ENCODE peak calls at places on chromosomes 2 and 18, in seven cellular contexts. L, N, S, P, G, D and J are unnamed samples.

GRCh38 chr2:161044937-161045336 is 115.3 kb upstream of the TANK start:
- DNase-seq in S (no peak), D (no peak), N (no peak), P (no peak), L (no peak), G (no peak), J (no peak)

GRCh38 chr2:101115664-101116063 is 35.5 kb downstream of the TBC1D8 start:
- DNase-seq in S (no peak), D (no peak), N (no peak), P (no peak), G (no peak), L (no peak), J (no peak)

GRCh38 chr2:112092286-112093041 is 37.4 kb downstream of the TMEM87B start:
- DNase-seq in L (no peak), N (no peak), D (no peak), S (peak; percentile 89), G (no peak), P (no peak), J (no peak)

GRCh38 chr2:176931588-176932563 is 280.7 kb upstream of the HNRNPA3 start:
- DNase-seq in G (no peak), S (peak; percentile 3), P (no peak), D (no peak), N (no peak), L (no peak), J (peak; percentile 21)

GRCh38 chr2:231883468-231883881 is 42.7 kb downstream of the NPPC start:
- DNase-seq in G (no peak), D (no peak), P (no peak), S (peak; percentile 12), N (no peak), L (no peak), J (no peak)

GRCh38 chr18:70490008-70490933 is 201.4 kb downstream of the SOCS6 start:
- DNase-seq in D (peak; percentile 90), N (peak; percentile 44), L (peak; percentile 29), G (peak; percentile 31), S (peak; percentile 29), P (no peak), J (peak; percentile 33)

GRCh38 chr2:219851801-219852481 is 224.5 kb downstream of the SLC4A3 start:
- DNase-seq in N (peak; percentile 5), P (no peak), S (peak; percentile 54), G (no peak), L (no peak), D (no peak), J (no peak)

GRCh38 chr18:59540356-59540755 is 156.9 kb downstream of the CCBE1 start:
- DNase-seq in G (no peak), P (no peak), D (no peak), S (no peak), L (no peak), N (no peak), J (no peak)

GRCh38 chr2:38264649-38265322 is 112.3 kb downstream of the ATL2 start:
- DNase-seq in G (no peak), S (peak; percentile 79), P (no peak), L (no peak), N (no peak), D (no peak), J (no peak)

GRCh38 chr18:42274488-42275137 is 319.6 kb downstream of the PIK3C3 start:
- DNase-seq in P (no peak), G (no peak), N (no peak), S (peak; percentile 42), L (no peak), D (peak; percentile 76), J (no peak)

GRCh38 chr18:77250926-77251729 is 1.5 kb downstream of the GALR1 start:
- DNase-seq in D (no peak), S (no peak), G (no peak), L (no peak), P (no peak), N (no peak), J (no peak)

GRCh38 chr18:12076424-12077140 is 17.1 kb upstream of the ANKRD62 start:
- DNase-seq in L (peak; percentile 55), G (no peak), P (no peak), S (peak; percentile 54), N (peak; percentile 61), D (no peak), J (no peak)

GRCh38 chr2:15760232-15760890 is 168.7 kb downstream of the DDX1 start:
- DNase-seq in D (no peak), P (no peak), L (no peak), S (no peak), G (no peak), N (no peak), J (no peak)

GRCh38 chr18:36335476-36336279 is 38.2 kb downstream of the FHOD3 start:
- DNase-seq in P (no peak), L (no peak), G (no peak), S (no peak), D (no peak), N (no peak), J (no peak)

GRCh38 chr18:79949571-79950439 is 1.6 kb downstream of the SLC66A2 start:
- DNase-seq in S (no peak), L (peak; percentile 32), N (no peak), P (peak; percentile 85), D (peak; percentile 97), G (no peak), J (no peak)

GRCh38 chr2:53784431-53784830 is 2.3 kb downstream of the ASB3 start:
- DNase-seq in G (no peak), N (no peak), P (no peak), L (no peak), S (peak; percentile 36), D (no peak), J (no peak)

GRCh38 chr2:68448671-68449394 is 18.3 kb downstream of the FBXO48 start:
- DNase-seq in P (no peak), D (no peak), G (no peak), N (peak; percentile 17), L (no peak), S (no peak), J (no peak)

GRCh38 chr18:75865639-75866038 is 438.1 kb upstream of the SMIM21 start:
- DNase-seq in L (no peak), G (no peak), P (no peak), N (no peak), D (no peak), S (no peak), J (no peak)
- H3K27me3 ChIP-seq in L (no peaks in the 10 kb centered on the region), G (peaks cover 12% of the 10 kb centered on the region), P (no peaks in the 10 kb centered on the region), N (no peaks in the 10 kb centered on the region), D (no peaks in the 10 kb centered on the region), S (no peaks in the 10 kb centered on the region), J (no peaks in the 10 kb centered on the region)

GRCh38 chr18:33755918-33756590 is 178.0 kb downstream of the ASXL3 start:
- DNase-seq in N (no peak), L (no peak), G (no peak), S (peak; percentile 95), P (no peak), D (no peak), J (no peak)
- H3K27ac ChIP-seq in N (no peak overlapping the region), L (no peak overlapping the region), G (no peak overlapping the region), S (peak overlapping the region; percentile 48), P (no peak overlapping the region), D (no peak overlapping the region), J (no peak overlapping the region)

GRCh38 chr2:143607446-143608110 is 478.4 kb downstream of the ARHGAP15 start:
- DNase-seq in D (no peak), G (no peak), L (no peak), N (no peak), P (no peak), S (peak; percentile 49), J (no peak)

GRCh38 chr2:143615617-143616016 is 486.4 kb downstream of the ARHGAP15 start:
- DNase-seq in S (no peak), N (no peak), P (no peak), G (no peak), L (no peak), D (no peak), J (no peak)

GRCh38 chr2:143608758-143609157 is 479.5 kb downstream of the ARHGAP15 start:
- DNase-seq in L (no peak), P (no peak), S (no peak), N (no peak), G (no peak), D (no peak), J (no peak)

GRCh38 chr2:143616452-143616851 is 487.2 kb downstream of the ARHGAP15 start:
- DNase-seq in L (no peak), D (no peak), N (no peak), S (no peak), G (no peak), P (no peak), J (no peak)

DNA sequence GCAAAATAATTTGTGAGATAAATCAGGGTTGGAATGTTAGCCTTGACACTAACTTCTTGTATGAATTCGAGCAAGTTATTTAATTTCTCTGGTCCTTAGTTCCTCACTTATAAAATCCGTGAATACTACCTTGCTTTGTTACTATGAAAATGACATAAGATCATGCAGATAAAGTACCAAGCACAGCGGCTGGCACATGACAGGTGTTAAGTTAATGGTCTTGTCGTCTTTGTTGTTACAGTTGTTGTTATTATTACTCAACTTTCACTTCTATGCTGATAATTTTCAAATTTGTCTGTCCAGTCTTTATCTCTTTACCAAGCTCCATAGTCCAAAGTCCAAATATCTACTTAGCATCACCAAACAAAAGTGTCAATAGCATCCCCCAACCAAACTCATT is 482.1 kb downstream of the ARHGAP15 start:
- DNase-seq in L (no peak), S (no peak), G (no peak), N (no peak), D (no peak), P (no peak), J (no peak)
- H3K4me1 ChIP-seq in L (peaks cover 6% of the 10 kb centered on the region), S (no peaks in the 10 kb centered on the region), G (peaks cover 6% of the 10 kb centered on the region), N (peaks cover 11% of the 10 kb centered on the region), D (no peaks in the 10 kb centered on the region), P (peaks cover 9% of the 10 kb centered on the region), J (peaks cover 16% of the 10 kb centered on the region)

GRCh38 chr18:44736664-44737063 is 56.0 kb downstream of the SETBP1 start:
- DNase-seq in S (no peak), P (no peak), D (no peak), N (no peak), G (no peak), L (no peak), J (no peak)
- H3K27me3 ChIP-seq in S (no peaks in the 10 kb centered on the region), P (no peaks in the 10 kb centered on the region), D (no peaks in the 10 kb centered on the region), N (no peaks in the 10 kb centered on the region), G (no peaks in the 10 kb centered on the region), L (no peaks in the 10 kb centered on the region), J (no peaks in the 10 kb centered on the region)

DNA sequence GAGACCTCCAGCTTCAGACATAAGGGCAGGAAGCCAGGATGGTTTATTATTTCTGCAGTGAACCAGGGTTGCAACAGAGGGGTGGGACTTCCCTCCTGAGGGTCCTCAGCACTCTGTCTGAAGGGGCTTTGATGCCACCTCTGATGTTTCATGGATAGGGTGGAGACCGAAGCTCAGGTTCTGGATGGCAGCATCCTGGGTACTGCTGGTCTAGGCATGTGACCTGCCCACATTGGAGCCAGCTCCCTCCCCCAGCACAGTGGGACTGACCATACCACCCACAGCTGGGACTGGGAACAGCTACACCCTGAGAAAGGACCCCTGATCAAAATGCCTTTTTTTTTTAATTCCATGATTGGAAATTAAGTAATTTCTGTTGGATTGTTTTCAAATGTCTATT is 355.2 kb downstream of the ZNF516 start:
- DNase-seq in G (no peak), N (no peak), P (no peak), S (no peak), L (no peak), D (no peak), J (no peak)
- H3K27ac ChIP-seq in G (no peak overlapping the region), N (no peak overlapping the region), P (no peak overlapping the region), S (no peak overlapping the region), L (no peak overlapping the region), D (no peak overlapping the region), J (no peak overlapping the region)